ENCODE peak calls at places on chromosomes 12 and 14, in four cellular contexts. K is adrenal gland, N is PC-3, G is A549. I is an unnamed sample.

GRCh38 chr12:49121047-49121696 is 10.0 kb downstream of the TUBA1B start:
- DNase-seq in K (peak; percentile 71), N (peak; percentile 79), G (peak; percentile 86), I (peak; percentile 31)

GRCh38 chr14:100709252-100709955 is 17.3 kb upstream of the DLK1 start:
- DNase-seq in K (peak; percentile 56), N (peak; percentile 43), G (peak; percentile 26), I (peak; percentile 3)

GRCh38 chr12:25958254-25959068 is at the start of gene RASSF8:
- DNase-seq in K (peak; percentile 76), N (peak; percentile 90), G (peak; percentile 53), I (peak; percentile 76)

GRCh38 chr14:21101802-21102413 is 1.0 kb downstream of the TMEM253 start:
- DNase-seq in K (no peak), N (peak; percentile 41), G (no peak), I (no peak)

GRCh38 chr12:117361905-117362304 is 479 bp upstream of the NOS1 start:
- DNase-seq in K (no peak), N (no peak), G (no peak), I (no peak)

GRCh38 chr14:28771168-28771567 is 4.6 kb downstream of the FOXG1 start:
- DNase-seq in K (no peak), N (no peak), G (no peak), I (no peak)

GRCh38 chr12:19093218-19093617 is 36.3 kb upstream of the PLEKHA5 start:
- DNase-seq in K (no peak), N (no peak), G (no peak), I (no peak)

GRCh38 chr14:49641697-49642129 is 6.7 kb upstream of the DNAAF2 start:
- DNase-seq in K (no peak), N (peak; percentile 46), G (no peak), I (no peak)

GRCh38 chr14:104421892-104422291 is 157.7 kb upstream of the C14orf180 start:
- DNase-seq in K (no peak), N (no peak), G (no peak), I (no peak)

GRCh38 chr12:6613776-6614512 is 6.8 kb upstream of the CHD4 start:
- DNase-seq in K (peak; percentile 97), N (peak; percentile 77), G (peak; percentile 68), I (peak; percentile 96)

GRCh38 chr12:10562306-10562933 is 51.0 kb downstream of the MAGOHB start:
- DNase-seq in K (no peak), N (peak; percentile 87), G (peak; percentile 13), I (no peak)

GRCh38 chr12:16609140-16609539 is 3.2 kb upstream of the LMO3 start:
- DNase-seq in K (no peak), N (peak; percentile 5), G (no peak), I (no peak)

GRCh38 chr12:40313928-40314327 is 89.1 kb downstream of the LRRK2 start:
- DNase-seq in K (no peak), N (no peak), G (no peak), I (no peak)

GRCh38 chr12:132014092-132014914 is 64.6 kb downstream of the EP400 start:
- DNase-seq in K (no peak), N (no peak), G (no peak), I (no peak)

GRCh38 chr12:132872975-132873421 is 14.4 kb downstream of the CHFR start:
- DNase-seq in K (no peak), N (no peak), G (no peak), I (no peak)

GRCh38 chr12:44465139-44465538 is 411.0 kb downstream of the NELL2 start:
- DNase-seq in K (no peak), N (peak; percentile 15), G (no peak), I (no peak)

GRCh38 chr14:49620182-49621113 is at the start of the genes MGAT2 and RPL36AL:
- DNase-seq in K (peak; percentile 99), N (peak; percentile 99), G (peak; percentile 98), I (peak; percentile 97)

GRCh38 chr14:61149896-61150295 is 131.2 kb downstream of the TMEM30B start:
- DNase-seq in K (no peak), N (no peak), G (no peak), I (no peak)

GRCh38 chr12:97404549-97404948 is 58.1 kb upstream of the RMST start:
- DNase-seq in K (peak; percentile 29), N (peak; percentile 64), G (peak; percentile 25), I (no peak)

GRCh38 chr14:101774814-101775213 is 13.3 kb downstream of the PPP2R5C start:
- DNase-seq in K (no peak), N (no peak), G (no peak), I (no peak)

GRCh38 chr12:55718650-55719275 is 1.4 kb upstream of the RDH5 start:
- DNase-seq in K (no peak), N (no peak), G (no peak), I (no peak)

GRCh38 chr12:122834229-122834920 is 882 bp upstream of the HIP1R start:
- DNase-seq in K (peak; percentile 82), N (peak; percentile 74), G (peak; percentile 82), I (peak; percentile 63)

GRCh38 chr12:87511371-87511770 is 517.8 kb downstream of the C12orf50 start:
- DNase-seq in K (no peak), N (no peak), G (no peak), I (no peak)

GRCh38 chr14:31543969-31544799 is 17.0 kb upstream of the NUBPL start:
- DNase-seq in K (no peak), N (peak; percentile 35), G (no peak), I (no peak)

GRCh38 chr12:87332987-87333761 is 696.0 kb downstream of the C12orf50 start:
- DNase-seq in K (no peak), N (no peak), G (no peak), I (no peak)

GRCh38 chr14:64581363-64581762 is 31.6 kb downstream of the PPP1R36 start:
- DNase-seq in K (no peak), N (no peak), G (no peak), I (no peak)

GRCh38 chr12:64875186-64875585 is 50.7 kb downstream of the TBC1D30 start:
- DNase-seq in K (no peak), N (no peak), G (no peak), I (no peak)

GRCh38 chr14:50675597-50675996 is 7.5 kb upstream of the SAV1 start:
- DNase-seq in K (no peak), N (peak; percentile 62), G (no peak), I (no peak)

GRCh38 chr14:93764211-93764659 is 24.1 kb downstream of the PRIMA1 start:
- DNase-seq in K (no peak), N (peak; percentile 83), G (no peak), I (no peak)

GRCh38 chr12:113364698-113365097 is 6.3 kb downstream of the PLBD2 start:
- DNase-seq in K (no peak), N (no peak), G (no peak), I (no peak)

GRCh38 chr12:50708619-50709018 is 55.3 kb upstream of the ATF1 start:
- DNase-seq in K (no peak), N (no peak), G (no peak), I (no peak)

GRCh38 chr12:91367234-91367849 is 184.7 kb upstream of the DCN start:
- DNase-seq in K (no peak), N (peak; percentile 50), G (peak; percentile 23), I (no peak)

GRCh38 chr12:53078425-53079225 is 565 bp downstream of the SPRYD3 start:
- DNase-seq in K (no peak), N (peak; percentile 49), G (no peak), I (no peak)

GRCh38 chr14:100471451-100472093 is 115.6 kb downstream of the BEGAIN start:
- DNase-seq in K (peak; percentile 47), N (peak; percentile 78), G (no peak), I (no peak)

DNA sequence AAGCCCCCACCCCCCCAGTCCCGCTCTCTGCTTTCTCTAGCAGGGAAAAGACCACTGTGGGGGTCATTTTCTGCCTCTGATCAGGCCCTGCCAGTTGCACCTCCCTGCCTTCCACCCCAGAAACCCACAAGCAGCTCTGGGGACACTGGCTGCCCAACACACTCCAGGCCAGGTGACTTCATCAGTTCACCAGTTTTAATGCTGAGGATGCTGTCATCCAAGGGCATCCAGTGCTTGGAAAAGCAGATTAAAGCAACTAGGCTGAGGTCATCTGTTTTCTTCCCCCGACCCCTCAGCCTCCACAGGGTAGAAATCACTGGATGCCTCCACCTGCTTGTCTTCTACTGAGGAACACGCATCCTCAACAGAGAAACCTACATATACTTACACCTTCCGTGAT is 282.4 kb downstream of the DPF3 start:
- DNase-seq in K (no peak), N (no peak), G (no peak), I (no peak)
- H3K27ac ChIP-seq in K (no peak overlapping the region), N (no peak overlapping the region), G (no peak overlapping the region), I (no peak overlapping the region)

GRCh38 chr14:68976160-68977067 is 2.7 kb downstream of the ACTN1 start:
- DNase-seq in K (no peak), N (no peak), G (no peak), I (peak; percentile 9)

GRCh38 chr14:68977137-68977740 is 1.9 kb downstream of the ACTN1 start:
- DNase-seq in K (no peak), N (no peak), G (no peak), I (no peak)

GRCh38 chr14:68973639-68974038 is 5.5 kb downstream of the ACTN1 start:
- DNase-seq in K (no peak), N (no peak), G (no peak), I (no peak)

GRCh38 chr14:68974759-68975347 is 4.2 kb downstream of the ACTN1 start:
- DNase-seq in K (no peak), N (peak; percentile 58), G (no peak), I (no peak)

GRCh38 chr14:68975667-68976066 is 3.4 kb downstream of the ACTN1 start:
- DNase-seq in K (no peak), N (no peak), G (no peak), I (no peak)
- H3K27ac ChIP-seq in K (peak overlapping the region; percentile 95), N (no peak overlapping the region), G (peak overlapping the region; percentile 99), I (no peak overlapping the region)

GRCh38 chr14:103057372-103058208 is at the start of gene CDC42BPB:
- DNase-seq in K (peak; percentile 89), N (peak; percentile 95), G (peak; percentile 75), I (peak; percentile 79)

GRCh38 chr14:103059556-103059955 is 2.2 kb upstream of the CDC42BPB start:
- DNase-seq in K (no peak), N (no peak), G (no peak), I (no peak)

GRCh38 chr14:103057028-103057371 is 349 bp downstream of the CDC42BPB start:
- DNase-seq in K (peak; percentile 55), N (no peak), G (no peak), I (no peak)

GRCh38 chr14:103056322-103057027 is 874 bp downstream of the CDC42BPB start:
- DNase-seq in K (peak; percentile 76), N (peak; percentile 71), G (peak; percentile 57), I (peak; percentile 44)

GRCh38 chr14:103058209-103059055 is 1.1 kb upstream of the CDC42BPB start:
- DNase-seq in K (no peak), N (peak; percentile 13), G (no peak), I (no peak)
- H3K27ac ChIP-seq in K (peak overlapping the region; percentile 71), N (peak overlapping the region; percentile 47), G (peak overlapping the region; percentile 94), I (peak overlapping the region; percentile 74)

DNA sequence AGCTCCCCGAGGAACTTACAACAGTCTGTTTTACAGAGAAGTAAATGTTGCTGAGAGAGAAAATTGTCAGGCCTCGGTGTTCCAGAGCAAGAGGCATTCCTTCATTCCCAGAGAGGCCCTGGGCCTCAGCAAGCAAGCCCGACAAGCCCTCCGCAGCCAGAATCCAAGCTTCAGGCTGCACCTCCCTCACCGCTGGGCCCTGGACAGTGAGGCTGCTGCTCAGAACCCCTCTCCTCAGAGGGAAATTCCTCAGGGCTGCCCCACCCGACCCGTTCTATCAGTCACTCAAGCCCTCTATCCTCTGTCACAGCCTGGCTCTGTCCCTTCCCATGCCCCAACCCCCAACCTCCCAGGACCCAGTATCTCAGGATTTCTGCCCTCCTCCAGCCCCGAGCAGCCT is 56.3 kb downstream of the ZFP36L1 start:
- DNase-seq in K (no peak), N (no peak), G (no peak), I (no peak)
- H3K27ac ChIP-seq in K (peak overlapping the region; percentile 26), N (no peak overlapping the region), G (no peak overlapping the region), I (no peak overlapping the region)